ENCODE peak calls at places on chromosomes 1 and 21, in six cellular contexts. Z is ovary, C is fibroblast of lung, H is cardiac muscle cell, B is endothelial cell of umbilical vein, D is pancreas. O is an unnamed sample.
A peak's percentile ranks its signal among the peaks of the same experiment; 100 is the strongest.

GRCh38 chr1:62962794-62963776 is 179.2 kb downstream of the ATG4C start:
- DNase-seq in Z (no peak), C (peak; percentile 27), H (peak; percentile 73), B (peak; percentile 29), D (peak; percentile 62), O (peak; percentile 15)

GRCh38 chr1:53183277-53183990 is 13.2 kb upstream of the CPT2 start:
- DNase-seq in Z (peak; percentile 86), C (no peak), H (no peak), B (no peak), D (no peak), O (no peak)

GRCh38 chr1:158506369-158506987 is 34.5 kb downstream of the OR10R2 start:
- DNase-seq in Z (no peak), C (no peak), H (peak; percentile 55), B (peak; percentile 43), D (no peak), O (no peak)

GRCh38 chr1:247746391-247746935 is 1.5 kb downstream of the OR14A2 start:
- DNase-seq in Z (no peak), C (peak; percentile 63), H (no peak), B (no peak), D (no peak), O (no peak)

GRCh38 chr1:200373811-200374231 is 36.0 kb downstream of the ZNF281 start:
- DNase-seq in Z (no peak), C (no peak), H (no peak), B (no peak), D (no peak), O (no peak)

GRCh38 chr1:201594575-201595245 is 55.8 kb downstream of the NAV1 start:
- DNase-seq in Z (no peak), C (no peak), H (peak; percentile 80), B (no peak), D (no peak), O (no peak)

GRCh38 chr1:100400332-100400933 is 48.1 kb downstream of the CDC14A start:
- DNase-seq in Z (no peak), C (no peak), H (no peak), B (peak; percentile 72), D (no peak), O (no peak)

GRCh38 chr1:213724640-213725536 is 262.9 kb upstream of the PROX1 start:
- DNase-seq in Z (no peak), C (peak; percentile 42), H (no peak), B (peak; percentile 82), D (no peak), O (no peak)

GRCh38 chr21:26469789-26470188 is 103.3 kb downstream of the CYYR1 start:
- DNase-seq in Z (no peak), C (peak; percentile 80), H (no peak), B (no peak), D (no peak), O (peak; percentile 73)

GRCh38 chr1:184745929-184746583 is 8.6 kb downstream of the EDEM3 start:
- DNase-seq in Z (no peak), C (no peak), H (no peak), B (peak; percentile 21), D (no peak), O (no peak)

GRCh38 chr1:163069142-163069541 is at the start of gene RGS4:
- DNase-seq in Z (peak; percentile 10), C (peak; percentile 97), H (peak; percentile 85), B (peak; percentile 94), D (no peak), O (peak; percentile 72)

GRCh38 chr1:155872527-155872926 is 13.2 kb downstream of the SYT11 start:
- DNase-seq in Z (no peak), C (no peak), H (no peak), B (no peak), D (no peak), O (no peak)

GRCh38 chr21:29194847-29195246 is 64.4 kb downstream of the MAP3K7CL start:
- DNase-seq in Z (no peak), C (peak; percentile 49), H (no peak), B (no peak), D (no peak), O (no peak)

GRCh38 chr1:226064816-226065248 is 2.3 kb downstream of the H3-3A start:
- DNase-seq in Z (no peak), C (peak; percentile 54), H (peak; percentile 58), B (peak; percentile 76), D (no peak), O (peak; percentile 20)

GRCh38 chr1:179231923-179232322 is 2.4 kb upstream of the ABL2 start:
- DNase-seq in Z (no peak), C (peak; percentile 71), H (no peak), B (no peak), D (no peak), O (no peak)

GRCh38 chr1:22673486-22674409 is 20.7 kb downstream of the C1QB start:
- DNase-seq in Z (no peak), C (peak; percentile 49), H (peak; percentile 74), B (peak; percentile 74), D (no peak), O (no peak)

GRCh38 chr21:42161401-42161956 is 57.5 kb upstream of the ABCG1 start:
- DNase-seq in Z (no peak), C (no peak), H (no peak), B (no peak), D (no peak), O (no peak)

GRCh38 chr1:112998592-112999235 is 42.7 kb upstream of the SLC16A1 start:
- DNase-seq in Z (peak; percentile 50), C (peak; percentile 82), H (peak; percentile 74), B (peak; percentile 82), D (peak; percentile 54), O (peak; percentile 44)

GRCh38 chr1:62508187-62508758 is 71.4 kb downstream of the USP1 start:
- DNase-seq in Z (no peak), C (peak; percentile 42), H (peak; percentile 42), B (peak; percentile 56), D (no peak), O (peak; percentile 11)

GRCh38 chr1:1173061-1173792 is 453 bp upstream of the TTLL10 start:
- DNase-seq in Z (no peak), C (no peak), H (no peak), B (no peak), D (peak; percentile 70), O (no peak)

GRCh38 chr1:47618830-47619229 is 181.0 kb downstream of the FOXD2 start:
- DNase-seq in Z (no peak), C (no peak), H (peak; percentile 28), B (no peak), D (no peak), O (no peak)

DNA sequence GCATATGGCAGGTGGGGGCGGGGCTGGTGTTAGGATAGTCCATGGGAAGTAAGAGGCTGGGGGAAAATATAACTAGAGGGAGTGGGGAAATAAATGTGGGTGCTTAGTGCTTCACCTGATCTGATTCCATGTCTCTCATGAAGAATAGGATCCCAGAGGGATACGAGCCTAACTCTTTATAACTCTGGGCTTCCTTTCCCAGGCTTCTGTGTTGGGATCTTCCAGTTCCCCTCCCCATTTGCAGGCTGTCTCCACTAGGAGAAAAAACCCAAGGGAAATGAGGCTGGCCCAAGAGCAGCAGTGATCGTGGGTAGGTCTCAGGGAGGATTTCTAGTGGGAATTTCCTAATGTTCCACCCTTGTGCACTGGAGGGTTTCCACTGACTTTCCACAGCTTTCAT is 1.6 kb downstream of the KCNJ9 start:
- DNase-seq in Z (no peak), C (no peak), H (no peak), B (no peak), D (no peak), O (no peak)
- H3K27me3 ChIP-seq in Z (no peaks in the 10 kb centered on the region), C (peaks cover 33% of the 10 kb centered on the region), H (peaks cover 67% of the 10 kb centered on the region), B (peaks cover 56% of the 10 kb centered on the region), D (peaks cover 6% of the 10 kb centered on the region), O (peaks cover 58% of the 10 kb centered on the region)

GRCh38 chr1:167092653-167093052 is 1.2 kb upstream of the STYXL2 start:
- DNase-seq in Z (no peak), C (no peak), H (no peak), B (no peak), D (no peak), O (no peak)

GRCh38 chr1:167094690-167095089 is 815 bp downstream of the STYXL2 start:
- DNase-seq in Z (no peak), C (no peak), H (no peak), B (no peak), D (no peak), O (no peak)

GRCh38 chr1:167095368-167095767 is 1.5 kb downstream of the STYXL2 start:
- DNase-seq in Z (no peak), C (peak; percentile 74), H (no peak), B (no peak), D (no peak), O (peak; percentile 89)

GRCh38 chr1:167090289-167090942 is at the start of gene GPA33:
- DNase-seq in Z (no peak), C (no peak), H (no peak), B (no peak), D (no peak), O (no peak)

GRCh38 chr1:167093863-167094516 is at the start of gene STYXL2:
- DNase-seq in Z (no peak), C (no peak), H (peak; percentile 85), B (no peak), D (no peak), O (no peak)
- H3K4me1 ChIP-seq in Z (no peaks in the 10 kb centered on the region), C (no peaks in the 10 kb centered on the region), H (peaks cover 32% of the 10 kb centered on the region), B (no peaks in the 10 kb centered on the region), D (no peaks in the 10 kb centered on the region), O (peaks cover 9% of the 10 kb centered on the region)

GRCh38 chr1:87956766-87957165 is 628.1 kb downstream of the LMO4 start:
- DNase-seq in Z (no peak), C (peak; percentile 32), H (no peak), B (no peak), D (no peak), O (no peak)

GRCh38 chr1:87956072-87956471 is 627.4 kb downstream of the LMO4 start:
- DNase-seq in Z (no peak), C (peak; percentile 99), H (peak; percentile 36), B (peak; percentile 4), D (no peak), O (peak; percentile 94)

GRCh38 chr1:87953109-87953508 is 624.4 kb downstream of the LMO4 start:
- DNase-seq in Z (no peak), C (peak; percentile 22), H (no peak), B (no peak), D (no peak), O (no peak)

GRCh38 chr1:87953732-87954344 is 625.2 kb downstream of the LMO4 start:
- DNase-seq in Z (peak; percentile 28), C (peak; percentile 69), H (peak; percentile 78), B (peak; percentile 71), D (no peak), O (peak; percentile 27)

GRCh38 chr1:87955038-87955437 is 626.4 kb downstream of the LMO4 start:
- DNase-seq in Z (no peak), C (no peak), H (peak; percentile 81), B (no peak), D (no peak), O (no peak)
- H3K27ac ChIP-seq in Z (no peak overlapping the region), C (no peak overlapping the region), H (peak overlapping the region; percentile 74), B (no peak overlapping the region), D (no peak overlapping the region), O (no peak overlapping the region)

GRCh38 chr1:89808429-89809117 is 12.3 kb upstream of the LRRC8D start:
- DNase-seq in Z (no peak), C (peak; percentile 73), H (no peak), B (no peak), D (no peak), O (peak; percentile 81)

GRCh38 chr1:89806612-89807011 is 14.2 kb upstream of the LRRC8D start:
- DNase-seq in Z (no peak), C (no peak), H (no peak), B (no peak), D (no peak), O (no peak)

GRCh38 chr1:89802036-89802435 is 18.8 kb upstream of the LRRC8D start:
- DNase-seq in Z (no peak), C (no peak), H (no peak), B (no peak), D (no peak), O (no peak)

GRCh38 chr1:89802841-89803240 is 18.0 kb upstream of the LRRC8D start:
- DNase-seq in Z (no peak), C (peak; percentile 35), H (no peak), B (no peak), D (no peak), O (no peak)

GRCh38 chr1:89804646-89805237 is 16.1 kb upstream of the LRRC8D start:
- DNase-seq in Z (peak; percentile 75), C (peak; percentile 69), H (peak; percentile 86), B (peak; percentile 89), D (peak; percentile 79), O (peak; percentile 59)
- H3K27me3 ChIP-seq in Z (no peaks in the 10 kb centered on the region), C (no peaks in the 10 kb centered on the region), H (no peaks in the 10 kb centered on the region), B (no peaks in the 10 kb centered on the region), D (no peaks in the 10 kb centered on the region), O (no peaks in the 10 kb centered on the region)